ENCODE peak calls at places on chromosomes 5 and 9, in nine cellular contexts. Q is EL; A is stimulated activated CD4-positive, alpha-beta T cell treated with anti-CD3 and anti-CD28 coated beads, Interleukin-2, amount 100 ng/mL, for 48 hours; X is posterior cingulate gyrus; H is NAMALWA; U is amniotic stem cell; F is NCI-H345; N is H54; C is skeletal muscle cell. B is an unnamed sample.

GRCh38 chr5:173629628-173630027 is 13.2 kb upstream of the BOD1 start:
- DNase-seq in Q (peak), A (no peak), X (no peak), H (peak), U (no peak), F (no peak), N (peak), C (no peak), B (no peak)

GRCh38 chr5:16467363-16468219 is 2.0 kb upstream of the ZNF622 start:
- DNase-seq in Q (peak), A (no peak), X (no peak), H (peak), U (peak), F (no peak), N (peak), C (no peak), B (no peak)

GRCh38 chr9:113634597-113635515 is 171.3 kb downstream of the RGS3 start:
- DNase-seq in Q (no peak), A (no peak), X (peak), H (no peak), U (no peak), F (no peak), N (no peak), C (no peak), B (no peak)

GRCh38 chr5:139839918-139840317 is 44.3 kb downstream of the PSD2 start:
- DNase-seq in Q (no peak), A (no peak), X (peak), H (no peak), U (no peak), F (no peak), N (no peak), C (no peak), B (no peak)

GRCh38 chr9:74953235-74953741 is 576 bp upstream of the C9orf40 start:
- DNase-seq in Q (peak), A (no peak), X (peak), H (peak), U (no peak), F (no peak), N (no peak), C (no peak), B (no peak)

GRCh38 chr9:108041551-108041950 is 552.0 kb upstream of the KLF4 start:
- DNase-seq in Q (peak), A (no peak), X (no peak), H (no peak), U (peak), F (no peak), N (peak), C (peak), B (no peak)

GRCh38 chr9:70478963-70479641 is 64.6 kb upstream of the KLF9 start:
- DNase-seq in Q (no peak), A (no peak), X (no peak), H (no peak), U (no peak), F (no peak), N (no peak), C (peak), B (no peak)

GRCh38 chr9:15873573-15874177 is 320.8 kb downstream of the CCDC171 start:
- DNase-seq in Q (peak), A (no peak), X (no peak), H (peak), U (peak), F (peak), N (no peak), C (peak), B (no peak)

GRCh38 chr9:34498511-34498910 is 24.3 kb downstream of the ENHO start:
- DNase-seq in Q (no peak), A (no peak), X (peak), H (no peak), U (no peak), F (peak), N (no peak), C (no peak), B (no peak)

GRCh38 chr9:81607593-81608288 is 81.6 kb downstream of the TLE1 start:
- DNase-seq in Q (no peak), A (no peak), X (peak), H (no peak), U (no peak), F (no peak), N (no peak), C (no peak), B (no peak)

GRCh38 chr9:121023064-121023463 is 27.0 kb downstream of the C5 start:
- DNase-seq in Q (peak), A (no peak), X (no peak), H (no peak), U (no peak), F (no peak), N (no peak), C (no peak), B (no peak)